ENCODE peak calls at places on chromosomes 13 and 19, in ten cellular contexts. V is stimulated activated CD4-positive, alpha-beta T cell treated with anti-CD3 and anti-CD28 coated beads, Interleukin-15, amount 100 ng/mL, for 1 hour; F is astrocyte; P is activated T-helper 1 cell treated with anti-CD3 and anti-CD28 coated beads, Interleukin-12 subunit alpha, Interleukin-12 subunit beta, Interleukin-2, Interleukin-4 antibody, amounts not matched to agents 30 ng/mL and 10 ng/mL and 1 ng/mL, durations not matched to agents 14 hours and 24 hours and 36 hours; B is MCF 10A; G is NCI-H82; Y is NCI-H1417; T is KBM-7; R is B cell; I is hypothalamus. O is an unnamed sample.

GRCh38 chr13:99433543-99434075 is 67.7 kb upstream of the TM9SF2 start:
- DNase-seq in P (no peak), I (no peak), Y (no peak), B (no peak), G (no peak), V (no peak), F (no peak), R (no peak), T (no peak), O (no peak)

GRCh38 chr19:39943586-39943985 is 9.2 kb upstream of the FCGBP start:
- DNase-seq in P (no peak), F (no peak), V (no peak), B (no peak), T (no peak), G (no peak), I (no peak), Y (no peak), R (no peak), O (no peak)

GRCh38 chr19:40614595-40615411 is 13.6 kb downstream of the LTBP4 start:
- DNase-seq in R (peak), T (no peak), I (no peak), F (peak), V (peak), P (peak), G (peak), Y (peak), B (peak), O (peak)

GRCh38 chr19:17391371-17392151 is 2.4 kb downstream of the CCDC194 start:
- DNase-seq in F (no peak), V (no peak), T (peak), R (no peak), G (peak), B (no peak), P (no peak), Y (no peak), I (no peak), O (no peak)

GRCh38 chr19:46898731-46899130 is 37.9 kb downstream of the ARHGAP35 start:
- DNase-seq in B (no peak), F (peak), Y (no peak), I (no peak), T (no peak), G (no peak), P (no peak), V (no peak), R (no peak), O (peak)

GRCh38 chr13:23990443-23990842 is 93.1 kb upstream of the C1QTNF9B start:
- DNase-seq in V (no peak), F (no peak), R (no peak), I (no peak), Y (no peak), T (no peak), G (peak), B (no peak), P (no peak), O (no peak)

GRCh38 chr13:61913183-61913582 is 497.5 kb upstream of the PCDH20 start:
- DNase-seq in V (no peak), T (no peak), F (peak), P (no peak), I (no peak), R (no peak), Y (no peak), G (no peak), B (no peak), O (no peak)

GRCh38 chr19:19261350-19262189 is 11.5 kb downstream of the TM6SF2 start:
- DNase-seq in V (no peak), I (no peak), P (no peak), Y (no peak), F (no peak), T (peak), B (no peak), R (peak), G (no peak), O (no peak)

GRCh38 chr19:11339254-11340098 is at the start of gene RAB3D:
- DNase-seq in T (peak), P (peak), G (peak), R (peak), I (peak), V (peak), Y (peak), F (peak), B (peak), O (no peak)

GRCh38 chr13:51814071-51814470 is 10.1 kb upstream of the DHRS12 start:
- DNase-seq in P (no peak), R (no peak), G (no peak), F (no peak), I (no peak), T (no peak), V (no peak), Y (no peak), B (no peak), O (no peak)

GRCh38 chr19:14482112-14482941 is 7.2 kb upstream of the PTGER1 start:
- DNase-seq in B (no peak), G (no peak), F (no peak), R (no peak), Y (no peak), I (no peak), V (no peak), T (no peak), P (no peak), O (no peak)

GRCh38 chr13:41694902-41695301 is 237.6 kb downstream of the RGCC start:
- DNase-seq in T (peak), P (no peak), F (peak), G (no peak), R (peak), V (no peak), B (peak), Y (peak), I (no peak), O (no peak)

GRCh38 chr13:110644892-110645521 is 29.7 kb downstream of the NAXD start:
- DNase-seq in F (peak), G (peak), B (no peak), V (peak), P (peak), Y (peak), T (peak), R (peak), I (peak), O (no peak)

GRCh38 chr19:54465367-54466109 is 2.0 kb upstream of the LENG9 start:
- DNase-seq in T (no peak), B (no peak), F (no peak), G (no peak), I (no peak), R (no peak), V (no peak), Y (no peak), P (no peak), O (no peak)

GRCh38 chr19:49820125-49820524 is 2.0 kb downstream of the MED25 start:
- DNase-seq in I (no peak), R (no peak), V (no peak), F (no peak), B (no peak), G (peak), Y (peak), T (no peak), P (no peak), O (no peak)

GRCh38 chr13:43835701-43836100 is 43.8 kb downstream of the CCDC122 start:
- DNase-seq in P (no peak), R (no peak), G (peak), I (no peak), B (peak), T (no peak), F (peak), V (no peak), Y (no peak), O (no peak)

GRCh38 chr19:35939307-35940077 is 3.3 kb downstream of the LRFN3 start:
- DNase-seq in I (no peak), R (no peak), Y (no peak), B (no peak), V (no peak), F (no peak), P (no peak), T (no peak), G (no peak), O (no peak)

GRCh38 chr13:98406475-98406874 is 170.4 kb downstream of the STK24 start:
- DNase-seq in T (no peak), P (no peak), Y (no peak), F (no peak), G (peak), I (no peak), R (no peak), B (no peak), V (no peak), O (no peak)

GRCh38 chr13:52921194-52921593 is 72.8 kb upstream of the PCDH8 start:
- DNase-seq in G (no peak), F (no peak), T (peak), R (peak), P (no peak), B (no peak), I (no peak), Y (no peak), V (no peak), O (no peak)

GRCh38 chr13:34156841-34157365 is 339.0 kb downstream of the RFC3 start:
- DNase-seq in I (no peak), R (peak), T (peak), Y (peak), F (peak), V (peak), G (no peak), B (peak), P (peak), O (peak)

GRCh38 chr13:94249512-94249911 is 230.0 kb downstream of the DCT start:
- DNase-seq in B (peak), R (no peak), T (no peak), Y (peak), G (no peak), P (no peak), V (no peak), F (peak), I (no peak), O (no peak)

GRCh38 chr13:23183292-23183691 is 2.5 kb downstream of the SGCG start:
- DNase-seq in F (no peak), I (no peak), T (no peak), V (no peak), P (no peak), R (no peak), B (no peak), Y (no peak), G (no peak), O (no peak)

GRCh38 chr19:5290336-5291262 is 50.0 kb downstream of the PTPRS start:
- DNase-seq in G (no peak), B (no peak), I (peak), Y (no peak), R (no peak), V (no peak), T (no peak), P (no peak), F (no peak), O (no peak)